ENCODE peak calls at places on chromosomes 4 and X, in four cellular contexts. K is stomach, H is T-helper 1 cell, E is BJ. G is an unnamed sample.

GRCh38 chrX:148416142-148416541 is 84.3 kb upstream of the AFF2 start:
- DNase-seq in K (no peak), H (no peak), E (no peak), G (no peak)

GRCh38 chr4:103050736-103051436 is 25.7 kb downstream of the SLC9B2 start:
- DNase-seq in E (no peak), K (no peak), H (no peak), G (no peak)

GRCh38 chr4:107863850-107864371 is 39.2 kb downstream of the SGMS2 start:
- DNase-seq in H (no peak), K (peak), E (no peak), G (no peak)

GRCh38 chr4:56425518-56425917 is 9.9 kb downstream of the PPAT start:
- DNase-seq in K (no peak), H (no peak), E (no peak), G (no peak)

GRCh38 chrX:13398839-13399238 is 79.0 kb upstream of the ATXN3L start:
- DNase-seq in E (no peak), K (no peak), H (no peak), G (no peak)

GRCh38 chr4:136343340-136343739 is 1189.0 kb downstream of the PCDH18 start:
- DNase-seq in H (no peak), K (no peak), E (no peak), G (no peak)

GRCh38 chr4:112371361-112371760 is 74.2 kb downstream of the ALPK1 start:
- DNase-seq in K (no peak), E (no peak), H (no peak), G (no peak)

GRCh38 chr4:184313710-184314659 is 96.3 kb upstream of the ENPP6 start:
- DNase-seq in K (no peak), E (no peak), H (no peak), G (no peak)

GRCh38 chrX:68443155-68443868 is 10.0 kb upstream of the OPHN1 start:
- DNase-seq in E (no peak), H (no peak), K (no peak), G (no peak)

GRCh38 chr4:165631208-165631894 is 241.7 kb upstream of the TLL1 start:
- DNase-seq in K (no peak), E (no peak), H (no peak), G (no peak)

GRCh38 chr4:3644849-3645627 is 112.8 kb upstream of the LRPAP1 start:
- DNase-seq in E (peak), H (no peak), K (no peak), G (no peak)

GRCh38 chr4:25818293-25819240 is 44.2 kb downstream of the SEL1L3 start:
- DNase-seq in K (no peak), E (no peak), H (no peak), G (no peak)

GRCh38 chrX:151973851-151974335 is 583 bp downstream of the GABRE start:
- DNase-seq in E (no peak), K (no peak), H (no peak), G (no peak)

GRCh38 chrX:39724544-39724943 is 373.2 kb downstream of the BCOR start:
- DNase-seq in K (no peak), E (no peak), H (no peak), G (no peak)

GRCh38 chrX:153438522-153438921 is 7.3 kb downstream of the TREX2 start:
- DNase-seq in K (no peak), E (no peak), H (no peak), G (no peak)

GRCh38 chrX:18931972-18932371 is 51.9 kb downstream of the PHKA2 start:
- DNase-seq in E (no peak), H (no peak), K (no peak), G (no peak)

GRCh38 chr4:110487873-110488272 is 11.9 kb downstream of the ENPEP start:
- DNase-seq in K (no peak), H (no peak), E (no peak), G (no peak)

GRCh38 chrX:15973941-15974340 is 119.3 kb upstream of the AP1S2 start:
- DNase-seq in E (no peak), K (no peak), H (no peak), G (no peak)

GRCh38 chr4:173367946-173368345 is 2.8 kb upstream of the SAP30 start:
- DNase-seq in K (no peak), E (no peak), H (no peak), G (no peak)

GRCh38 chr4:155639674-155640529 is 26.7 kb upstream of the GUCY1A1 start:
- DNase-seq in K (no peak), E (no peak), H (no peak), G (no peak)

GRCh38 chrX:46876901-46877300 is 35.3 kb upstream of the JADE3 start:
- DNase-seq in E (no peak), H (no peak), K (no peak), G (no peak)

GRCh38 chrX:110743679-110744340 is 51.8 kb downstream of the CHRDL1 start:
- DNase-seq in H (no peak), K (no peak), E (peak), G (no peak)

GRCh38 chr4:70666369-70666768 is at the start of gene JCHAIN:
- DNase-seq in K (no peak), H (no peak), E (no peak), G (no peak)

G was measured in T-cell.